ENCODE peak calls at places on chromosomes 1 and 21, in nine cellular contexts. I, Q, H, C, T, K, S, D and J are unnamed samples.
A peak's percentile ranks its signal among the peaks of the same experiment; 100 is the strongest.

GRCh38 chr1:204074274-204075115 is 1.6 kb downstream of the SOX13 start:
- DNase-seq in D (peak; percentile 53), Q (no peak), I (peak; percentile 42), K (peak; percentile 32), C (peak; percentile 31), H (no peak), S (no peak), T (no peak), J (no peak)

GRCh38 chr1:201724039-201724759 is 104.8 kb upstream of the IPO9 start:
- DNase-seq in H (no peak), C (no peak), S (no peak), I (no peak), D (no peak), T (no peak), Q (no peak), K (no peak), J (no peak)

GRCh38 chr1:206068314-206068713 is 15.3 kb downstream of the RHEX start:
- DNase-seq in K (no peak), H (no peak), I (no peak), C (no peak), T (no peak), D (no peak), Q (no peak), S (no peak), J (no peak)

GRCh38 chr1:1665815-1666251 is 7.0 kb upstream of the CDK11B start:
- DNase-seq in K (no peak), H (no peak), D (no peak), I (no peak), T (no peak), C (no peak), S (no peak), Q (peak; percentile 19), J (no peak)

GRCh38 chr1:7343917-7344316 is 427.2 kb upstream of the VAMP3 start:
- DNase-seq in H (no peak), T (no peak), S (no peak), C (no peak), I (no peak), Q (no peak), K (no peak), D (no peak), J (no peak)

GRCh38 chr1:99645699-99646531 is at the start of gene PALMD:
- DNase-seq in Q (no peak), D (no peak), K (no peak), C (peak; percentile 50), T (no peak), H (no peak), S (no peak), I (no peak), J (no peak)

GRCh38 chr1:235597867-235598553 is 51.6 kb downstream of the GNG4 start:
- DNase-seq in K (no peak), S (no peak), T (no peak), C (no peak), D (no peak), I (peak; percentile 47), H (peak; percentile 31), Q (no peak), J (no peak)

GRCh38 chr1:178502856-178503255 is 6.1 kb upstream of the CLEC20A start:
- DNase-seq in K (no peak), S (no peak), T (no peak), Q (no peak), I (no peak), C (no peak), H (no peak), D (no peak), J (no peak)

GRCh38 chr1:178502330-178502714 is 5.6 kb upstream of the CLEC20A start:
- DNase-seq in C (no peak), S (no peak), Q (no peak), I (no peak), T (no peak), D (no peak), K (no peak), H (no peak), J (no peak)

GRCh38 chr1:228735871-228736586 is 750 bp downstream of the RHOU start:
- DNase-seq in S (no peak), Q (no peak), H (no peak), T (no peak), D (peak; percentile 45), I (peak; percentile 46), K (peak; percentile 27), C (no peak), J (no peak)

GRCh38 chr1:102942324-102942723 is 166.0 kb downstream of the COL11A1 start:
- DNase-seq in C (no peak), K (no peak), S (no peak), T (no peak), I (no peak), Q (no peak), H (no peak), D (no peak), J (peak; percentile 14)

GRCh38 chr21:45962531-45963224 is 18.9 kb upstream of the COL6A1 start:
- DNase-seq in I (no peak), K (no peak), D (no peak), T (no peak), C (no peak), Q (no peak), H (no peak), S (no peak), J (no peak)

GRCh38 chr21:15144026-15144425 is 79.2 kb upstream of the NRIP1 start:
- DNase-seq in S (no peak), D (no peak), I (no peak), C (no peak), T (no peak), H (no peak), K (no peak), Q (no peak), J (no peak)

GRCh38 chr1:90122679-90123340 is 127.9 kb downstream of the ZNF326 start:
- DNase-seq in I (no peak), C (peak; percentile 61), Q (no peak), T (no peak), K (no peak), S (no peak), H (no peak), D (peak; percentile 81), J (no peak)

GRCh38 chr1:1437904-1438376 is 2.5 kb downstream of the VWA1 start:
- DNase-seq in D (no peak), H (no peak), I (no peak), T (no peak), C (no peak), K (no peak), Q (no peak), S (no peak), J (no peak)

GRCh38 chr1:80155371-80155770 is 1148.8 kb upstream of the ADGRL4 start:
- DNase-seq in S (no peak), K (no peak), T (no peak), D (no peak), C (no peak), Q (no peak), H (no peak), I (no peak), J (no peak)

GRCh38 chr1:93620841-93621210 is 60.8 kb downstream of the BCAR3 start:
- DNase-seq in Q (no peak), H (no peak), D (no peak), C (no peak), I (peak; percentile 30), K (no peak), T (no peak), S (no peak), J (no peak)

GRCh38 chr1:18263547-18264130 is 156.0 kb downstream of the IGSF21 start:
- DNase-seq in H (no peak), Q (no peak), T (no peak), D (no peak), C (no peak), S (no peak), K (no peak), I (no peak), J (no peak)